ENCODE peak calls at places on chromosomes 6 and 20, in seven cellular contexts. M is HT1080; V is dorsolateral prefrontal cortex; J is lung microvascular endothelial cell; E is left cardiac atrium; L is AG04450; A is stimulated activated CD4-positive, alpha-beta T cell treated with anti-CD3 and anti-CD28 coated beads, Interleukin-1b, Interleukin-23, amount 100 ng/mL, for 4 hours. B is an unnamed sample.

GRCh38 chr6:92297101-92297500 is 1122.3 kb downstream of the EPHA7 start:
- DNase-seq in M (no peak), V (no peak), J (no peak), E (no peak), L (no peak), A (no peak), B (no peak)

GRCh38 chr20:2460752-2461424 is 9.7 kb downstream of the SNRPB start:
- DNase-seq in M (no peak), V (no peak), J (no peak), E (no peak), L (no peak), A (no peak), B (no peak)

GRCh38 chr6:170497845-170498281 is 55.2 kb downstream of the PSMB1 start:
- DNase-seq in M (peak), V (no peak), J (no peak), E (no peak), L (no peak), A (no peak), B (no peak)

GRCh38 chr20:15475483-15475882 is 1097.8 kb downstream of the KIF16B start:
- DNase-seq in M (peak), V (no peak), J (no peak), E (peak), L (no peak), A (no peak), B (peak)

GRCh38 chr20:35618372-35619131 is 2.9 kb downstream of the SPAG4 start:
- DNase-seq in M (no peak), V (no peak), J (peak), E (no peak), L (no peak), A (no peak), B (no peak)

GRCh38 chr20:62711703-62712101 is 3.1 kb downstream of the NTSR1 start:
- DNase-seq in M (no peak), V (no peak), J (no peak), E (no peak), L (no peak), A (no peak), B (no peak)

GRCh38 chr6:61809004-61809595 is 476.9 kb downstream of the KHDRBS2 start:
- DNase-seq in M (peak), V (no peak), J (peak), E (no peak), L (no peak), A (no peak), B (peak)

GRCh38 chr6:170583736-170584180 is 679 bp downstream of the PDCD2 start:
- DNase-seq in M (no peak), V (no peak), J (peak), E (no peak), L (no peak), A (no peak), B (no peak)

GRCh38 chr6:163187201-163187600 is 227.3 kb upstream of the QKI start:
- DNase-seq in M (no peak), V (no peak), J (no peak), E (no peak), L (no peak), A (no peak), B (no peak)

GRCh38 chr6:27836080-27836782 is 76.0 kb downstream of the OR2B2 start:
- DNase-seq in M (peak), V (no peak), J (no peak), E (no peak), L (no peak), A (no peak), B (no peak)

GRCh38 chr20:43821795-43822194 is 92.9 kb upstream of the TOX2 start:
- DNase-seq in M (no peak), V (no peak), J (no peak), E (no peak), L (no peak), A (no peak), B (no peak)

GRCh38 chr6:116447052-116447451 is 14.1 kb upstream of the CALHM6 start:
- DNase-seq in M (no peak), V (no peak), J (peak), E (no peak), L (no peak), A (no peak), B (no peak)

GRCh38 chr6:159151266-159151855 is 17.8 kb upstream of the FNDC1 start:
- DNase-seq in M (peak), V (no peak), J (peak), E (no peak), L (peak), A (peak), B (peak)

GRCh38 chr6:108363756-108364356 is 69.0 kb downstream of the AFG1L start:
- DNase-seq in M (no peak), V (no peak), J (no peak), E (no peak), L (no peak), A (no peak), B (no peak)

GRCh38 chr20:5074050-5074674 is 45.6 kb downstream of the PCNA start:
- DNase-seq in M (no peak), V (no peak), J (no peak), E (no peak), L (no peak), A (no peak), B (no peak)

GRCh38 chr6:149727793-149728498 is 10.0 kb upstream of the LATS1 start:
- DNase-seq in M (no peak), V (no peak), J (no peak), E (no peak), L (no peak), A (no peak), B (no peak)

GRCh38 chr6:147390909-147391536 is 117.5 kb upstream of the SAMD5 start:
- DNase-seq in M (no peak), V (no peak), J (peak), E (no peak), L (no peak), A (no peak), B (peak)

GRCh38 chr6:39296745-39297640 is 17.2 kb downstream of the KCNK17 start:
- DNase-seq in M (no peak), V (no peak), J (no peak), E (peak), L (no peak), A (no peak), B (no peak)

GRCh38 chr20:7302256-7302655 is 534.8 kb downstream of the BMP2 start:
- DNase-seq in M (no peak), V (no peak), J (no peak), E (no peak), L (no peak), A (no peak), B (no peak)

GRCh38 chr6:21342496-21342895 is 251.1 kb upstream of the SOX4 start:
- DNase-seq in M (no peak), V (no peak), J (no peak), E (no peak), L (no peak), A (no peak), B (no peak)

GRCh38 chr20:8361008-8361652 is 229.1 kb downstream of the PLCB1 start:
- DNase-seq in M (peak), V (no peak), J (peak), E (no peak), L (no peak), A (no peak), B (peak)

GRCh38 chr6:44725070-44725469 is 337.6 kb downstream of the CDC5L start:
- DNase-seq in M (no peak), V (no peak), J (peak), E (no peak), L (no peak), A (no peak), B (no peak)

GRCh38 chr6:53398541-53399344 is 50.0 kb upstream of the ELOVL5 start:
- DNase-seq in M (no peak), V (no peak), J (no peak), E (no peak), L (no peak), A (no peak), B (no peak)

GRCh38 chr20:6122111-6122872 is 538 bp downstream of the FERMT1 start:
- DNase-seq in M (peak), V (no peak), J (peak), E (no peak), L (peak), A (no peak), B (peak)

GRCh38 chr6:28566527-28567252 is 41.0 kb downstream of the GPX5 start:
- DNase-seq in M (no peak), V (no peak), J (no peak), E (no peak), L (no peak), A (no peak), B (no peak)

GRCh38 chr6:54980511-54981275 is 134.1 kb downstream of the FAM83B start:
- DNase-seq in M (peak), V (no peak), J (no peak), E (no peak), L (peak), A (no peak), B (no peak)

GRCh38 chr20:22623211-22623610 is 38.8 kb upstream of the FOXA2 start:
- DNase-seq in M (peak), V (no peak), J (no peak), E (no peak), L (no peak), A (no peak), B (no peak)

GRCh38 chr6:215335-216034 is 76.8 kb upstream of the DUSP22 start:
- DNase-seq in M (peak), V (no peak), J (peak), E (peak), L (no peak), A (peak), B (no peak)

GRCh38 chr6:2108700-2109306 is 136.6 kb downstream of the GMDS start:
- DNase-seq in M (no peak), V (no peak), J (no peak), E (no peak), L (no peak), A (no peak), B (no peak)

GRCh38 chr6:95742895-95743294 is 165.6 kb downstream of the MANEA start:
- DNase-seq in M (no peak), V (no peak), J (no peak), E (no peak), L (no peak), A (no peak), B (no peak)

GRCh38 chr6:116562614-116563013 is 8.7 kb upstream of the RWDD1 start:
- DNase-seq in M (no peak), V (no peak), J (peak), E (no peak), L (no peak), A (no peak), B (no peak)

GRCh38 chr6:134245691-134246090 is 72.2 kb downstream of the SGK1 start:
- DNase-seq in M (no peak), V (no peak), J (no peak), E (no peak), L (no peak), A (no peak), B (no peak)

GRCh38 chr20:63846128-63846771 is 15.0 kb upstream of the ABHD16B start:
- DNase-seq in M (peak), V (no peak), J (no peak), E (peak), L (no peak), A (no peak), B (no peak)